ENCODE peak calls at places on chromosomes 11 and 22, in six cellular contexts. One of them, this sample, is unnamed.

GRCh38 chr22:27603823-27604190 is 197.7 kb downstream of the MN1 start:
- DNase-seq in esophagus muscularis mucosa: no peak
- DNase-seq in CD4-positive, alpha-beta T cell: no peak
- DNase-seq in gastrocnemius medialis: no peak
- DNase-seq in dorsolateral prefrontal cortex: no peak
- DNase-seq in small intestine: no peak
- DNase-seq in this sample: peak; percentile 62

GRCh38 chr11:45658292-45658991 is 7.0 kb downstream of the CHST1 start:
- DNase-seq in gastrocnemius medialis: peak; percentile 48
- DNase-seq in esophagus muscularis mucosa: no peak
- DNase-seq in dorsolateral prefrontal cortex: peak; percentile 52
- DNase-seq in CD4-positive, alpha-beta T cell: no peak
- DNase-seq in small intestine: no peak
- DNase-seq in this sample: peak; percentile 33

GRCh38 chr11:93736129-93736528 is 5.2 kb downstream of the TAF1D start:
- DNase-seq in gastrocnemius medialis: no peak
- DNase-seq in esophagus muscularis mucosa: no peak
- DNase-seq in small intestine: no peak
- DNase-seq in dorsolateral prefrontal cortex: no peak
- DNase-seq in CD4-positive, alpha-beta T cell: no peak
- DNase-seq in this sample: no peak

GRCh38 chr22:43993072-43993760 is 30.9 kb upstream of the PARVB start:
- DNase-seq in CD4-positive, alpha-beta T cell: peak; percentile 50
- DNase-seq in gastrocnemius medialis: peak; percentile 29
- DNase-seq in esophagus muscularis mucosa: no peak
- DNase-seq in dorsolateral prefrontal cortex: peak; percentile 57
- DNase-seq in small intestine: peak; percentile 38
- DNase-seq in this sample: no peak

GRCh38 chr22:38788016-38788415 is 5.9 kb downstream of the DNAL4 start:
- DNase-seq in gastrocnemius medialis: no peak
- DNase-seq in CD4-positive, alpha-beta T cell: no peak
- DNase-seq in dorsolateral prefrontal cortex: no peak
- DNase-seq in small intestine: no peak
- DNase-seq in esophagus muscularis mucosa: no peak
- DNase-seq in this sample: no peak

GRCh38 chr11:8650401-8650990 is 32.0 kb downstream of the TRIM66 start:
- DNase-seq in small intestine: no peak
- DNase-seq in gastrocnemius medialis: no peak
- DNase-seq in CD4-positive, alpha-beta T cell: no peak
- DNase-seq in esophagus muscularis mucosa: no peak
- DNase-seq in dorsolateral prefrontal cortex: no peak
- DNase-seq in this sample: no peak

GRCh38 chr22:19929586-19930302 is 11.8 kb upstream of the COMT start:
- DNase-seq in small intestine: no peak
- DNase-seq in dorsolateral prefrontal cortex: no peak
- DNase-seq in esophagus muscularis mucosa: no peak
- DNase-seq in gastrocnemius medialis: no peak
- DNase-seq in CD4-positive, alpha-beta T cell: no peak
- DNase-seq in this sample: no peak

GRCh38 chr11:64686466-64687175 is 36.4 kb downstream of the NRXN2 start:
- DNase-seq in dorsolateral prefrontal cortex: no peak
- DNase-seq in CD4-positive, alpha-beta T cell: no peak
- DNase-seq in esophagus muscularis mucosa: no peak
- DNase-seq in gastrocnemius medialis: no peak
- DNase-seq in small intestine: no peak
- DNase-seq in this sample: no peak

GRCh38 chr11:3088806-3089205 is 31.6 kb upstream of the CARS1 start:
- DNase-seq in CD4-positive, alpha-beta T cell: no peak
- DNase-seq in esophagus muscularis mucosa: no peak
- DNase-seq in small intestine: no peak
- DNase-seq in dorsolateral prefrontal cortex: no peak
- DNase-seq in gastrocnemius medialis: no peak
- DNase-seq in this sample: no peak

GRCh38 chr22:33848251-33848650 is 72.0 kb downstream of the LARGE1 start:
- DNase-seq in gastrocnemius medialis: no peak
- DNase-seq in small intestine: no peak
- DNase-seq in esophagus muscularis mucosa: no peak
- DNase-seq in CD4-positive, alpha-beta T cell: no peak
- DNase-seq in dorsolateral prefrontal cortex: no peak
- DNase-seq in this sample: no peak

GRCh38 chr11:64971421-64972233 is at the start of gene MAJIN:
- DNase-seq in dorsolateral prefrontal cortex: peak; percentile 15
- DNase-seq in small intestine: peak; percentile 86
- DNase-seq in CD4-positive, alpha-beta T cell: peak; percentile 89
- DNase-seq in gastrocnemius medialis: peak; percentile 58
- DNase-seq in esophagus muscularis mucosa: no peak
- DNase-seq in this sample: peak; percentile 32

GRCh38 chr22:47564651-47565050 is 802.2 kb downstream of the TBC1D22A start:
- DNase-seq in dorsolateral prefrontal cortex: no peak
- DNase-seq in esophagus muscularis mucosa: peak; percentile 90
- DNase-seq in small intestine: no peak
- DNase-seq in CD4-positive, alpha-beta T cell: no peak
- DNase-seq in gastrocnemius medialis: no peak
- DNase-seq in this sample: no peak

GRCh38 chr22:26894766-26895485 is 237.5 kb downstream of the MIAT start:
- DNase-seq in small intestine: no peak
- DNase-seq in CD4-positive, alpha-beta T cell: no peak
- DNase-seq in dorsolateral prefrontal cortex: no peak
- DNase-seq in esophagus muscularis mucosa: peak; percentile 68
- DNase-seq in gastrocnemius medialis: no peak
- DNase-seq in this sample: no peak

GRCh38 chr11:122809861-122810260 is 28.4 kb upstream of the CRTAM start:
- DNase-seq in CD4-positive, alpha-beta T cell: no peak
- DNase-seq in esophagus muscularis mucosa: no peak
- DNase-seq in small intestine: no peak
- DNase-seq in gastrocnemius medialis: no peak
- DNase-seq in dorsolateral prefrontal cortex: peak; percentile 15
- DNase-seq in this sample: no peak

GRCh38 chr11:130371004-130371590 is 56.4 kb upstream of the ZBTB44 start:
- DNase-seq in small intestine: peak; percentile 3
- DNase-seq in dorsolateral prefrontal cortex: no peak
- DNase-seq in esophagus muscularis mucosa: peak; percentile 55
- DNase-seq in CD4-positive, alpha-beta T cell: no peak
- DNase-seq in gastrocnemius medialis: no peak
- DNase-seq in this sample: no peak

GRCh38 chr11:57798905-57799559 is 37.4 kb downstream of the CTNND1 start:
- DNase-seq in esophagus muscularis mucosa: no peak
- DNase-seq in gastrocnemius medialis: no peak
- DNase-seq in small intestine: peak; percentile 99
- DNase-seq in dorsolateral prefrontal cortex: no peak
- DNase-seq in CD4-positive, alpha-beta T cell: no peak
- DNase-seq in this sample: no peak

GRCh38 chr22:43376765-43377485 is 33.8 kb upstream of the SCUBE1 start:
- DNase-seq in dorsolateral prefrontal cortex: peak; percentile 53
- DNase-seq in small intestine: peak; percentile 70
- DNase-seq in esophagus muscularis mucosa: no peak
- DNase-seq in CD4-positive, alpha-beta T cell: peak; percentile 9
- DNase-seq in gastrocnemius medialis: no peak
- DNase-seq in this sample: no peak

DNA sequence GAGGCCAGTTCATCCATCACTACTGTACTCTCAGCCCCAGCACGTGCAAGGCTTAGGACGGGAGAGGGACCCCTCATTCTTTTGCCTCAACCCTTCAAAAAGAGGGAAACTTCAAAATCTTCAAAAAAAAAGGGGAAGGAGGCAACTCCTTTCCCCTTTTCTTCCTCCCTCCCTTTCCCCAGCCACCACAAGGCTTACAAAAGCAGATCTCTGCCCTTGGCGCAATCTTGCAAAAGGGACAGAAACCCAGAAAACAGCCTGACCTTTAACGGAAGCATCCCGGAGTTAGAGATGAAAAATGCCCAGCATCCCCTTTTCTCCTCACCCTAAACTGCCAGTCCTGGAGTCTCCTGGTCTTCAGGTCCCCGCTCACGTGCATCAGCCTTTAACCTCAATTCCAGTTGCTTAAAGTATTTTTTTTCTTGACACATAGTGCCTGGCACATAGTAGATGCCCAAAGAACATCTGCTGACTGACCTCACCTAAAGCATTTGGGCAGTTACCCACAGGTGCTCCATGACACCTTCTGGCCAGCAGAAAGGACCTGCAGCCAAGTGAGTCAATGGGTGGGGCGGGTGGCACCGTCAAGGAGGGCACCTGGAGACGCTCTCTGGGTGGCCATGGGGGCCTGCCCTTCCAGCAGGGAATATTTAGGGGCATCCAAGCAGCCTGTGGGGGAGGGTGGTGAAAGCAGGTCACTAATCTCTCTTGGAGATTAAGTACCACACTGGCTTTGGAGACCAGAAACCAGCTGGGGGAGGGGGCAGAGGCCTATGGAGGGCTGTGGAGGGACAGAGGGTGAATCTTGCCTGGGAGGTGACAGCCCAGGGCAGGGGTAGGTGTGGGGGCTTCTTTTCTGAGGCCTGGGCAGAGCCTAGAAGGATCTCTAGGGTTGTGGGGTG is 16.3 kb downstream of the NECTIN1 start:
- DNase-seq in small intestine: no peak
- DNase-seq in esophagus muscularis mucosa: no peak
- DNase-seq in CD4-positive, alpha-beta T cell: no peak
- DNase-seq in dorsolateral prefrontal cortex: no peak
- DNase-seq in gastrocnemius medialis: no peak
- DNase-seq in this sample: no peak
- H3K27ac ChIP-seq in small intestine: peak overlapping the region; percentile 69
- H3K27ac ChIP-seq in esophagus muscularis mucosa: no peak overlapping the region
- H3K27ac ChIP-seq in CD4-positive, alpha-beta T cell: no peak overlapping the region
- H3K27ac ChIP-seq in dorsolateral prefrontal cortex: peak overlapping the region; percentile 47
- H3K27ac ChIP-seq in gastrocnemius medialis: no peak overlapping the region
- H3K27ac ChIP-seq in this sample: no peak overlapping the region

GRCh38 chr22:40043793-40044101 is 49.0 kb downstream of the FAM83F start:
- DNase-seq in gastrocnemius medialis: no peak
- DNase-seq in small intestine: no peak
- DNase-seq in esophagus muscularis mucosa: no peak
- DNase-seq in dorsolateral prefrontal cortex: no peak
- DNase-seq in CD4-positive, alpha-beta T cell: no peak
- DNase-seq in this sample: no peak

GRCh38 chr22:40040927-40041326 is 46.2 kb downstream of the FAM83F start:
- DNase-seq in gastrocnemius medialis: peak; percentile 16
- DNase-seq in small intestine: no peak
- DNase-seq in esophagus muscularis mucosa: no peak
- DNase-seq in dorsolateral prefrontal cortex: peak; percentile 78
- DNase-seq in CD4-positive, alpha-beta T cell: no peak
- DNase-seq in this sample: no peak

GRCh38 chr22:40043086-40043485 is 48.3 kb downstream of the FAM83F start:
- DNase-seq in dorsolateral prefrontal cortex: no peak
- DNase-seq in CD4-positive, alpha-beta T cell: no peak
- DNase-seq in gastrocnemius medialis: peak; percentile 37
- DNase-seq in small intestine: no peak
- DNase-seq in esophagus muscularis mucosa: no peak
- DNase-seq in this sample: no peak

GRCh38 chr22:40041738-40042137 is 47.0 kb downstream of the FAM83F start:
- DNase-seq in small intestine: no peak
- DNase-seq in dorsolateral prefrontal cortex: no peak
- DNase-seq in CD4-positive, alpha-beta T cell: no peak
- DNase-seq in esophagus muscularis mucosa: no peak
- DNase-seq in gastrocnemius medialis: no peak
- DNase-seq in this sample: no peak

DNA sequence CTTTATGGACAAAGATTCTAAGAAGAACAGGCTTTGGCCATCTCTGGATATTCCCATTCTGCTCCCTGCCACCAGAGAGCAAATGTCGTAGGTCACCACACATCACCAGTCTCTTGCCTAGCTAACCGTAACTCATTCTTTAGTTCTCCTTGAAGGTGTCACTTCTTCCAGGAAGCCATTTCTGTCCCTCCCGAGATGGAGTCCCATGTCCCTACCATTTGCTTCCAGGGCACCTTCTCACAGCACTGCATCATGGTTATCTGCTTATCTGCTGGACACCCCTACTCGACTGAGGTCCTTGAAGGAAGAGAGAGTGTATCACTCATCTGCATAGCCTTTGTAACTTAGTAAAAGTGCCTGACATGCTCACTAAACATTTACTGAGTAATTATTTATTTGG is 47.6 kb downstream of the FAM83F start:
- DNase-seq in gastrocnemius medialis: no peak
- DNase-seq in dorsolateral prefrontal cortex: no peak
- DNase-seq in esophagus muscularis mucosa: no peak
- DNase-seq in small intestine: no peak
- DNase-seq in CD4-positive, alpha-beta T cell: no peak
- DNase-seq in this sample: no peak
- H3K27ac ChIP-seq in gastrocnemius medialis: peak overlapping the region; percentile 91
- H3K27ac ChIP-seq in dorsolateral prefrontal cortex: no peak overlapping the region
- H3K27ac ChIP-seq in esophagus muscularis mucosa: peak overlapping the region; percentile 91
- H3K27ac ChIP-seq in small intestine: no peak overlapping the region
- H3K27ac ChIP-seq in CD4-positive, alpha-beta T cell: no peak overlapping the region
- H3K27ac ChIP-seq in this sample: no peak overlapping the region

GRCh38 chr22:23144926-23145906 is at the start of gene RAB36:
- DNase-seq in CD4-positive, alpha-beta T cell: peak; percentile 75
- DNase-seq in dorsolateral prefrontal cortex: peak; percentile 98
- DNase-seq in gastrocnemius medialis: peak; percentile 74
- DNase-seq in esophagus muscularis mucosa: peak; percentile 98
- DNase-seq in small intestine: peak; percentile 98
- DNase-seq in this sample: peak; percentile 99
- H3K27ac ChIP-seq in CD4-positive, alpha-beta T cell: peak within 1 kb of the TSS; percentile 54
- H3K27ac ChIP-seq in dorsolateral prefrontal cortex: peak within 1 kb of the TSS; percentile 69
- H3K27ac ChIP-seq in gastrocnemius medialis: peak within 1 kb of the TSS; percentile 16
- H3K27ac ChIP-seq in esophagus muscularis mucosa: peak within 1 kb of the TSS; percentile 72
- H3K27ac ChIP-seq in small intestine: peak within 1 kb of the TSS; percentile 21
- H3K27ac ChIP-seq in this sample: peak within 1 kb of the TSS; percentile 54

DNA sequence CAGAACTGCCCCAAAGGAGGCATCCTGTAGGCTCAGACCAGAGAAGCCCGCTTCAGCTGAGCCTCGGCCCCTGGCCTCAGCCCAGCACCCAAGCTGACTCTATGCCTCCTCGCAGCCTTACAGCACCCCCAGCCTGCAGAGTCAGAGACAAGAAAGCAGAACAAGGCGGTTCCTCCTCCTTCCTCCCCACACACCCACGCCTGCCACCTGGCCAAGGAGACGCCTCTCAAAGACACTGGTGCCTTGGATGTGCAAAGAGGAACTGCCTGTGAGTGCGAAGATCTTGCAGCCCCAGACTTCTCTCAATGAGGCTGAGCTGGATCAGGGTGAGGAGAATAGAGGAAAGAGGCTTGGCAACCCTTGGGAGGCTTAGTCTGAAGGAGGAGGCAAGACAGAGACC is 60.2 kb downstream of the PDE2A start:
- DNase-seq in CD4-positive, alpha-beta T cell: no peak
- DNase-seq in gastrocnemius medialis: peak; percentile 28
- DNase-seq in small intestine: no peak
- DNase-seq in esophagus muscularis mucosa: no peak
- DNase-seq in dorsolateral prefrontal cortex: peak; percentile 83
- DNase-seq in this sample: no peak
- H3K27ac ChIP-seq in CD4-positive, alpha-beta T cell: no peak overlapping the region
- H3K27ac ChIP-seq in gastrocnemius medialis: no peak overlapping the region
- H3K27ac ChIP-seq in small intestine: no peak overlapping the region
- H3K27ac ChIP-seq in esophagus muscularis mucosa: no peak overlapping the region
- H3K27ac ChIP-seq in dorsolateral prefrontal cortex: no peak overlapping the region
- H3K27ac ChIP-seq in this sample: no peak overlapping the region

DNA sequence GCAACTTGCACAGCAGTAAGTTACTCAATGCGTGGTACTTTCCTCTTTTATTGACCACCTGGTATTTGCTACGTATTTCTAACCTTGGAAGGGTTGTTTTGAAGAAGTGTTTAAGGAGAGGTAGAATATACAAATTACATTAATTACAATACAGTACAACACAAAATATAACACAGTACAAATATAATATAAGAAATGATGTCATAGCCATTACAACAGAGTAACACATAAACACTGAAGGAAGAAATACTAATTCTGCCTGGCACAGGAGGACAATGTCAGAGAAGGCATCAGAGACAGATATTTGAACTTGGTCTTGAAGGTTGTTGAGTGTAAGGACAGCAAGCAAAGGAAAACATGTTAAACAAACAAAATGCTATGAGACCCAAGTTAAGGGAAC is 25.6 kb downstream of the PAK1 start:
- DNase-seq in dorsolateral prefrontal cortex: no peak
- DNase-seq in gastrocnemius medialis: no peak
- DNase-seq in CD4-positive, alpha-beta T cell: no peak
- DNase-seq in esophagus muscularis mucosa: no peak
- DNase-seq in small intestine: no peak
- DNase-seq in this sample: no peak
- H3K27ac ChIP-seq in dorsolateral prefrontal cortex: peak overlapping the region; percentile 25
- H3K27ac ChIP-seq in gastrocnemius medialis: no peak overlapping the region
- H3K27ac ChIP-seq in CD4-positive, alpha-beta T cell: no peak overlapping the region
- H3K27ac ChIP-seq in esophagus muscularis mucosa: no peak overlapping the region
- H3K27ac ChIP-seq in small intestine: no peak overlapping the region
- H3K27ac ChIP-seq in this sample: no peak overlapping the region